ENCODE peak calls at places on chromosome 16, in ten cellular contexts. One of them, this sample, is unnamed.

GRCh38 chr16:46873201-46873600 is 11.0 kb upstream of the GPT2 start:
- DNase-seq in NCI-H774: no peak
- DNase-seq in Calu3: no peak
- DNase-seq in lower lobe of right lung: no peak
- DNase-seq in stimulated activated CD8-positive, alpha-beta memory T cell treated with anti-CD3 and anti-CD28 coated beads, Interleukin-7, amount 100 ng/mL, for 1 hour: no peak
- DNase-seq in sigmoid colon: no peak
- DNase-seq in left ventricle myocardium inferior: no peak
- DNase-seq in NCI-H1092: no peak
- DNase-seq in globus pallidus: no peak
- DNase-seq in ACHN: no peak
- DNase-seq in this sample: no peak

GRCh38 chr16:79754081-79754872 is 153.7 kb upstream of the MAF start:
- DNase-seq in NCI-H774: no peak
- DNase-seq in Calu3: no peak
- DNase-seq in lower lobe of right lung: no peak
- DNase-seq in stimulated activated CD8-positive, alpha-beta memory T cell treated with anti-CD3 and anti-CD28 coated beads, Interleukin-7, amount 100 ng/mL, for 1 hour: no peak
- DNase-seq in sigmoid colon: no peak
- DNase-seq in left ventricle myocardium inferior: no peak
- DNase-seq in NCI-H1092: no peak
- DNase-seq in globus pallidus: no peak
- DNase-seq in ACHN: no peak
- DNase-seq in this sample: no peak

GRCh38 chr16:48330133-48330846 is 54.9 kb downstream of the SIAH1 start:
- DNase-seq in NCI-H774: no peak
- DNase-seq in Calu3: no peak
- DNase-seq in lower lobe of right lung: no peak
- DNase-seq in stimulated activated CD8-positive, alpha-beta memory T cell treated with anti-CD3 and anti-CD28 coated beads, Interleukin-7, amount 100 ng/mL, for 1 hour: no peak
- DNase-seq in sigmoid colon: no peak
- DNase-seq in left ventricle myocardium inferior: no peak
- DNase-seq in NCI-H1092: no peak
- DNase-seq in globus pallidus: no peak
- DNase-seq in ACHN: no peak
- DNase-seq in this sample: no peak

GRCh38 chr16:56298948-56299602 is 107.8 kb downstream of the GNAO1 start:
- DNase-seq in NCI-H774: no peak
- DNase-seq in Calu3: no peak
- DNase-seq in lower lobe of right lung: peak
- DNase-seq in stimulated activated CD8-positive, alpha-beta memory T cell treated with anti-CD3 and anti-CD28 coated beads, Interleukin-7, amount 100 ng/mL, for 1 hour: no peak
- DNase-seq in sigmoid colon: peak
- DNase-seq in left ventricle myocardium inferior: peak
- DNase-seq in NCI-H1092: peak
- DNase-seq in globus pallidus: peak
- DNase-seq in ACHN: no peak
- DNase-seq in this sample: no peak

GRCh38 chr16:71917900-71918299 is 22.6 kb downstream of the IST1 start:
- DNase-seq in NCI-H774: no peak
- DNase-seq in Calu3: no peak
- DNase-seq in lower lobe of right lung: no peak
- DNase-seq in stimulated activated CD8-positive, alpha-beta memory T cell treated with anti-CD3 and anti-CD28 coated beads, Interleukin-7, amount 100 ng/mL, for 1 hour: no peak
- DNase-seq in sigmoid colon: no peak
- DNase-seq in left ventricle myocardium inferior: no peak
- DNase-seq in NCI-H1092: no peak
- DNase-seq in globus pallidus: no peak
- DNase-seq in ACHN: no peak
- DNase-seq in this sample: no peak

GRCh38 chr16:3645504-3646347 is 8.8 kb upstream of the DNASE1 start:
- DNase-seq in NCI-H774: peak
- DNase-seq in Calu3: no peak
- DNase-seq in lower lobe of right lung: no peak
- DNase-seq in stimulated activated CD8-positive, alpha-beta memory T cell treated with anti-CD3 and anti-CD28 coated beads, Interleukin-7, amount 100 ng/mL, for 1 hour: no peak
- DNase-seq in sigmoid colon: peak
- DNase-seq in left ventricle myocardium inferior: no peak
- DNase-seq in NCI-H1092: no peak
- DNase-seq in globus pallidus: no peak
- DNase-seq in ACHN: no peak
- DNase-seq in this sample: no peak

GRCh38 chr16:58377932-58378331 is 14.3 kb upstream of the GINS3 start:
- DNase-seq in NCI-H774: no peak
- DNase-seq in Calu3: no peak
- DNase-seq in lower lobe of right lung: no peak
- DNase-seq in stimulated activated CD8-positive, alpha-beta memory T cell treated with anti-CD3 and anti-CD28 coated beads, Interleukin-7, amount 100 ng/mL, for 1 hour: no peak
- DNase-seq in sigmoid colon: no peak
- DNase-seq in left ventricle myocardium inferior: no peak
- DNase-seq in NCI-H1092: no peak
- DNase-seq in globus pallidus: no peak
- DNase-seq in ACHN: no peak
- DNase-seq in this sample: no peak

GRCh38 chr16:67571981-67572431 is 9.7 kb downstream of the CTCF start:
- DNase-seq in NCI-H774: no peak
- DNase-seq in Calu3: no peak
- DNase-seq in lower lobe of right lung: no peak
- DNase-seq in stimulated activated CD8-positive, alpha-beta memory T cell treated with anti-CD3 and anti-CD28 coated beads, Interleukin-7, amount 100 ng/mL, for 1 hour: no peak
- DNase-seq in sigmoid colon: no peak
- DNase-seq in left ventricle myocardium inferior: no peak
- DNase-seq in NCI-H1092: no peak
- DNase-seq in globus pallidus: no peak
- DNase-seq in ACHN: no peak
- DNase-seq in this sample: no peak

GRCh38 chr16:67456383-67457140 is 24.4 kb downstream of the ATP6V0D1 start:
- DNase-seq in NCI-H774: no peak
- DNase-seq in Calu3: no peak
- DNase-seq in lower lobe of right lung: peak
- DNase-seq in stimulated activated CD8-positive, alpha-beta memory T cell treated with anti-CD3 and anti-CD28 coated beads, Interleukin-7, amount 100 ng/mL, for 1 hour: no peak
- DNase-seq in sigmoid colon: peak
- DNase-seq in left ventricle myocardium inferior: peak
- DNase-seq in NCI-H1092: no peak
- DNase-seq in globus pallidus: no peak
- DNase-seq in ACHN: peak
- DNase-seq in this sample: no peak

GRCh38 chr16:81394966-81395655 is 49.5 kb upstream of the CMIP start:
- DNase-seq in NCI-H774: no peak
- DNase-seq in Calu3: no peak
- DNase-seq in lower lobe of right lung: no peak
- DNase-seq in stimulated activated CD8-positive, alpha-beta memory T cell treated with anti-CD3 and anti-CD28 coated beads, Interleukin-7, amount 100 ng/mL, for 1 hour: no peak
- DNase-seq in sigmoid colon: no peak
- DNase-seq in left ventricle myocardium inferior: peak
- DNase-seq in NCI-H1092: no peak
- DNase-seq in globus pallidus: no peak
- DNase-seq in ACHN: no peak
- DNase-seq in this sample: no peak

GRCh38 chr16:20904507-20905079 is 4.0 kb downstream of the LYRM1 start:
- DNase-seq in NCI-H774: no peak
- DNase-seq in Calu3: peak
- DNase-seq in lower lobe of right lung: no peak
- DNase-seq in stimulated activated CD8-positive, alpha-beta memory T cell treated with anti-CD3 and anti-CD28 coated beads, Interleukin-7, amount 100 ng/mL, for 1 hour: no peak
- DNase-seq in sigmoid colon: no peak
- DNase-seq in left ventricle myocardium inferior: no peak
- DNase-seq in NCI-H1092: no peak
- DNase-seq in globus pallidus: no peak
- DNase-seq in ACHN: no peak
- DNase-seq in this sample: no peak

GRCh38 chr16:2827831-2828520 is 2.1 kb upstream of the ZG16B start:
- DNase-seq in NCI-H774: no peak
- DNase-seq in Calu3: no peak
- DNase-seq in lower lobe of right lung: peak
- DNase-seq in stimulated activated CD8-positive, alpha-beta memory T cell treated with anti-CD3 and anti-CD28 coated beads, Interleukin-7, amount 100 ng/mL, for 1 hour: no peak
- DNase-seq in sigmoid colon: peak
- DNase-seq in left ventricle myocardium inferior: no peak
- DNase-seq in NCI-H1092: no peak
- DNase-seq in globus pallidus: no peak
- DNase-seq in ACHN: no peak
- DNase-seq in this sample: no peak

GRCh38 chr16:15765880-15766279 is 90.9 kb downstream of the MYH11 start:
- DNase-seq in NCI-H774: peak
- DNase-seq in Calu3: peak
- DNase-seq in lower lobe of right lung: no peak
- DNase-seq in stimulated activated CD8-positive, alpha-beta memory T cell treated with anti-CD3 and anti-CD28 coated beads, Interleukin-7, amount 100 ng/mL, for 1 hour: no peak
- DNase-seq in sigmoid colon: no peak
- DNase-seq in left ventricle myocardium inferior: no peak
- DNase-seq in NCI-H1092: no peak
- DNase-seq in globus pallidus: peak
- DNase-seq in ACHN: peak
- DNase-seq in this sample: no peak

GRCh38 chr16:69909043-69909442 is 42.1 kb upstream of the CLEC18A start:
- DNase-seq in NCI-H774: no peak
- DNase-seq in Calu3: no peak
- DNase-seq in lower lobe of right lung: no peak
- DNase-seq in stimulated activated CD8-positive, alpha-beta memory T cell treated with anti-CD3 and anti-CD28 coated beads, Interleukin-7, amount 100 ng/mL, for 1 hour: no peak
- DNase-seq in sigmoid colon: no peak
- DNase-seq in left ventricle myocardium inferior: no peak
- DNase-seq in NCI-H1092: no peak
- DNase-seq in globus pallidus: no peak
- DNase-seq in ACHN: no peak
- DNase-seq in this sample: no peak